ENCODE peak calls at places on chromosome 6, in four cellular contexts. Q is A549, Y is NB4, N is spleen. L is an unnamed sample.
A peak's percentile ranks its signal among the peaks of the same experiment; 100 is the strongest.

GRCh38 chr6:142845143-142845571 is 99.8 kb downstream of the HIVEP2 start:
- DNase-seq in Q (no peak), Y (peak; percentile 36), N (no peak), L (no peak)

GRCh38 chr6:130320908-130321307 is 44.9 kb upstream of the TMEM200A start:
- DNase-seq in Q (no peak), Y (no peak), N (no peak), L (no peak)

GRCh38 chr6:53834134-53834533 is 39.3 kb downstream of the LRRC1 start:
- DNase-seq in Q (no peak), Y (no peak), N (no peak), L (no peak)

GRCh38 chr6:135568366-135568765 is 70.8 kb upstream of the AHI1 start:
- DNase-seq in Q (no peak), Y (no peak), N (no peak), L (peak; percentile 25)

GRCh38 chr6:54876365-54876764 is 29.8 kb downstream of the FAM83B start:
- DNase-seq in Q (no peak), Y (no peak), N (no peak), L (no peak)

GRCh38 chr6:129440691-129441090 is 269.3 kb downstream of the ARHGAP18 start:
- DNase-seq in Q (peak; percentile 5), Y (peak; percentile 5), N (no peak), L (no peak)

GRCh38 chr6:118319890-118320289 is 228.2 kb upstream of the PLN start:
- DNase-seq in Q (no peak), Y (no peak), N (no peak), L (no peak)

GRCh38 chr6:38396209-38396608 is 243.5 kb downstream of the BTBD9 start:
- DNase-seq in Q (no peak), Y (no peak), N (no peak), L (no peak)

GRCh38 chr6:89792881-89793280 is 26.7 kb downstream of the MDN1 start:
- DNase-seq in Q (peak; percentile 53), Y (peak; percentile 81), N (no peak), L (no peak)

GRCh38 chr6:166767191-166767590 is 140.1 kb upstream of the RPS6KA2 start:
- DNase-seq in Q (no peak), Y (no peak), N (peak; percentile 41), L (no peak)

GRCh38 chr6:90835584-90836212 is 248.8 kb upstream of the MAP3K7 start:
- DNase-seq in Q (no peak), Y (no peak), N (no peak), L (no peak)

GRCh38 chr6:72525821-72526550 is 95.9 kb upstream of the KCNQ5 start:
- DNase-seq in Q (no peak), Y (no peak), N (no peak), L (no peak)
- TF ChIP-seq POLR2A in Q (no peak), Y (no peak), N (no peak), L (no peak)

DNA sequence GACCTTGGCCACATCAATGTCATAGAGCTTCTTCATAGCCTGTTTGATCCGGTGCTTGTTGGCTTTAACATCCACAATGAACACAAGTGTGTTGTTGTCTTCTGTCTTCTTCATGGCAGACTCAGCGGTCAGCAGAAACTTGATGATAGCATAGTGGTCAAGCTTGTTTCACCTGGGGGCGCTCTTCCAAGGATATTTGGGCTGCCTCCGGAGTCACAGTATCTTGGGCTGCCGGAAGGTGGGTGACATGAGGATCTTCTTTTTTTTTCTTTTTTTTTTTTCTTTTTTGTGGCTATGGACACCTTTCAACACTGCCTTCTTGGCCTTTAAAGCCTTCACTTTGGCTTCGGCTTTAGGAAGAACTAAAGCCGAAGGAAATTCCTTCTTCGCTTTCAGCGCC is 244.6 kb downstream of the GJA1 start:
- DNase-seq in Q (no peak), Y (peak; percentile 15), N (no peak), L (no peak)
- TF ChIP-seq CTCF in Q (no peak), Y (no peak), N (no peak), L (no peak)

GRCh38 chr6:4775591-4776492 is at the start of gene CDYL:
- DNase-seq in Q (peak; percentile 87), Y (peak; percentile 92), N (peak; percentile 97), L (peak; percentile 80)
- TF ChIP-seq POLR2A in Q (peak; percentile 45), Y (peak; percentile 28), N (peak; percentile 23), L (no peak)

GRCh38 chr6:93927731-93928130 is 508.4 kb upstream of the EPHA7 start:
- DNase-seq in Q (no peak), Y (no peak), N (no peak), L (no peak)

DNA sequence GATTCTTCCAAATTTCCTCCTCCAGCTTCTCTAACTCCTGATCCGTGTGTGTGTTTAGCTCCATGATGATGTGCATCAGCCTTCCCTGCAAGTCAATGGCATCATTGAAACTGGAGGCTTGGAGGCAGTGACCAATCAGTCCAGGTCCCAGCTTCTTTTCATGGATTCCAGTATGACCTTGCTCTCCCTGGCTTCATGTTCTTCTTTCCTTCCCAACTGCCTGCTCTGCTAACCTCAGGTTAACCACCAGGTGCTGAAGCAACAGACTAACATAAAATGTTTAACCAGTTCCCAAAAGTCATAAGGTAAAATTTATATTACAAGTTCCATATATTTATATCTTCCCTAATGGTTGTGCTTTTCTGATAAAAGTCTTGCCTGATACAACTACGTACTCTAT is 512.8 kb upstream of the EPHA7 start:
- DNase-seq in Q (no peak), Y (no peak), N (no peak), L (no peak)
- TF ChIP-seq CTCF in Q (no peak), Y (no peak), N (no peak), L (no peak)

GRCh38 chr6:99613705-99614429 is 7.2 kb downstream of the PRDM13 start:
- DNase-seq in Q (peak; percentile 16), Y (peak; percentile 19), N (no peak), L (no peak)
- TF ChIP-seq POLR2A in Q (peak; percentile 24), Y (no peak), N (no peak), L (no peak)

DNA sequence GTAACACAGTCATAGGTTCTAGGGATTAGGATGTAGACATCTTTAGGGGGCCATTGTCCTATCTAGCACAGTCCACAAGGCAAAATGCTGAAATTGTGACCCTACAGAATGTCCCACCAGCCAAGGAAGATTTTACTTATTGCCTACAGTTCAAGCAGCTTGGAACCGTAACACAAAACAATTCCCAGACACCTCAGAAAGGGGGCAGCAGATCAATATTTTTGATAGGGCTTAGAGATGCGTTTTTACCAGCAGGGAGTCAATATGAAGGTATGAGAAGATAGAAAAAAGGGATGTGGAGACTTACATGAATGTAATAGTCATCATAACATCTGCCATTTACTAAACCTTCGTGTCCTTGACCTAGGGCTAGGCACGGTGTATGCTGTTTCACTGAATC is 81.0 kb downstream of the TMEM170B start:
- DNase-seq in Q (peak; percentile 46), Y (peak; percentile 59), N (no peak), L (no peak)
- TF ChIP-seq CTCF in Q (peak; percentile 28), Y (peak; percentile 27), N (no peak), L (no peak)

DNA sequence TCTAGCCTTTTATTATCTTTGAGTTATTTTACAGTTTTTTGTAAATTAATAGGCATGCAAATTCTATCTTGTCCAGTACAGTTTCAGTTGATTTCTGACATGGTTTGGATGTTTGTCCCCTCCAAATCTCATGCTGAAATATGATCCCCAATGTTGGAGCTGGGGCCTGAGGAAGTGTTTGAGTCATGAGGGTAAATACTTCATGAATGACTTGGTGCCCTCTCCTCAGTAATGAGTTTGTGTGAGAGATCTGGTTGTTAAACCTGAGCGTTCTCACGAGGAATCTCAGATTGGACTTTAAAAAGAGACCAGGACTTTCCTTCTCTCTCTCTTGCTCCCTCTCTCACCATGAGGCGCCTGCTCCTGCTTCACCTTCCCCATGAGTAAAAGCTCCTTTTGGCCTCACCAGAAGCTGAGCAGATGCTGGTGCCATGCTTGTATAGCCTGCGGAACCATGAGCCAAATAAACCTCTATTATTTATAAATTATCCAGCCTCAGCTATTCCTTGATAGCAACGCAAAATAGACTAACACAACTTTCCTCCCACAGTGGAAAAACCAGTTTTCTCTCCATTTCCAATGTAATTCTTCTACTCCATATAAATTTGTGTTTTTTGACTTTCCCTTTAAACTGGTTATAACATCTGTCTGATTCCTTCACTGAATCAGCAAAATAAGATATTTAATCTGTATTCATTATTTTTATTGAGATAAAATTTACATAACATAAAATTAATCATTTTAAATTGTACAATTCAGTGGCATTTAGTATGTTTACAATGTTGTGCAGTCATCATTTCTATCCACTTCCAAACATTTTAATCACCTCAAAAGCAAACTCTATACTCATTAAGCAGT is 78.7 kb upstream of the PRSS16 start:
- DNase-seq in Q (no peak), Y (no peak), N (no peak), L (no peak)
- TF ChIP-seq POLR2A in Q (no peak), Y (no peak), N (no peak), L (no peak)